ENCODE peak calls at places on chromosomes 13 and 19, in seven cellular contexts. One of them, this sample, is unnamed.

GRCh38 chr13:51776179-51776578 is 27.8 kb downstream of the DHRS12 start:
- DNase-seq in cerebellum: no peak
- DNase-seq in HEK293T: no peak
- DNase-seq in C1 segment of cervical spinal cord: no peak
- DNase-seq in cardiac muscle cell: no peak
- DNase-seq in NCI-H2081: no peak
- DNase-seq in GM12865: no peak
- DNase-seq in this sample: no peak

GRCh38 chr13:37058801-37059135 is 720 bp downstream of the SUPT20H start:
- DNase-seq in cerebellum: no peak
- DNase-seq in HEK293T: peak
- DNase-seq in C1 segment of cervical spinal cord: no peak
- DNase-seq in cardiac muscle cell: peak
- DNase-seq in NCI-H2081: no peak
- DNase-seq in GM12865: no peak
- DNase-seq in this sample: no peak

GRCh38 chr13:111241006-111241755 is 79.3 kb upstream of the TEX29 start:
- DNase-seq in cerebellum: peak
- DNase-seq in HEK293T: no peak
- DNase-seq in C1 segment of cervical spinal cord: peak
- DNase-seq in cardiac muscle cell: no peak
- DNase-seq in NCI-H2081: no peak
- DNase-seq in GM12865: no peak
- DNase-seq in this sample: peak

GRCh38 chr19:6402834-6403608 is 10.1 kb upstream of the GTF2F1 start:
- DNase-seq in cerebellum: peak
- DNase-seq in HEK293T: no peak
- DNase-seq in C1 segment of cervical spinal cord: peak
- DNase-seq in cardiac muscle cell: peak
- DNase-seq in NCI-H2081: no peak
- DNase-seq in GM12865: no peak
- DNase-seq in this sample: peak

GRCh38 chr13:23289917-23290357 is 109.2 kb downstream of the SGCG start:
- DNase-seq in cerebellum: no peak
- DNase-seq in HEK293T: no peak
- DNase-seq in C1 segment of cervical spinal cord: no peak
- DNase-seq in cardiac muscle cell: peak
- DNase-seq in NCI-H2081: no peak
- DNase-seq in GM12865: no peak
- DNase-seq in this sample: peak

GRCh38 chr19:17420267-17420924 is 549 bp downstream of the MVB12A start:
- DNase-seq in cerebellum: no peak
- DNase-seq in HEK293T: no peak
- DNase-seq in C1 segment of cervical spinal cord: peak
- DNase-seq in cardiac muscle cell: peak
- DNase-seq in NCI-H2081: no peak
- DNase-seq in GM12865: peak
- DNase-seq in this sample: peak

GRCh38 chr13:99766641-99767045 is 204.9 kb downstream of the ZIC5 start:
- DNase-seq in cerebellum: peak
- DNase-seq in HEK293T: peak
- DNase-seq in C1 segment of cervical spinal cord: no peak
- DNase-seq in cardiac muscle cell: no peak
- DNase-seq in NCI-H2081: peak
- DNase-seq in GM12865: peak
- DNase-seq in this sample: no peak

GRCh38 chr19:2799273-2800020 is 14.1 kb downstream of the THOP1 start:
- DNase-seq in cerebellum: no peak
- DNase-seq in HEK293T: no peak
- DNase-seq in C1 segment of cervical spinal cord: no peak
- DNase-seq in cardiac muscle cell: no peak
- DNase-seq in NCI-H2081: no peak
- DNase-seq in GM12865: no peak
- DNase-seq in this sample: no peak

GRCh38 chr13:52840066-52840465 is 8.4 kb downstream of the PCDH8 start:
- DNase-seq in cerebellum: no peak
- DNase-seq in HEK293T: no peak
- DNase-seq in C1 segment of cervical spinal cord: no peak
- DNase-seq in cardiac muscle cell: no peak
- DNase-seq in NCI-H2081: no peak
- DNase-seq in GM12865: no peak
- DNase-seq in this sample: peak

GRCh38 chr13:30968734-30969335 is 36.4 kb downstream of the TEX26 start:
- DNase-seq in cerebellum: no peak
- DNase-seq in HEK293T: no peak
- DNase-seq in C1 segment of cervical spinal cord: no peak
- DNase-seq in cardiac muscle cell: peak
- DNase-seq in NCI-H2081: no peak
- DNase-seq in GM12865: no peak
- DNase-seq in this sample: no peak

GRCh38 chr19:33214621-33215020 is 11.0 kb downstream of the SLC7A10 start:
- DNase-seq in cerebellum: no peak
- DNase-seq in HEK293T: peak
- DNase-seq in C1 segment of cervical spinal cord: no peak
- DNase-seq in cardiac muscle cell: peak
- DNase-seq in NCI-H2081: no peak
- DNase-seq in GM12865: no peak
- DNase-seq in this sample: no peak

GRCh38 chr19:35996777-35997176 is 1.8 kb downstream of the SDHAF1 start:
- DNase-seq in cerebellum: no peak
- DNase-seq in HEK293T: no peak
- DNase-seq in C1 segment of cervical spinal cord: no peak
- DNase-seq in cardiac muscle cell: no peak
- DNase-seq in NCI-H2081: no peak
- DNase-seq in GM12865: no peak
- DNase-seq in this sample: no peak

GRCh38 chr19:17282488-17283256 is 971 bp downstream of the ANKLE1 start:
- DNase-seq in cerebellum: peak
- DNase-seq in HEK293T: peak
- DNase-seq in C1 segment of cervical spinal cord: peak
- DNase-seq in cardiac muscle cell: peak
- DNase-seq in NCI-H2081: peak
- DNase-seq in GM12865: peak
- DNase-seq in this sample: peak